ENCODE peak calls at places on chromosomes 6 and 20, in four cellular contexts. Y is WTC11, S is HepG2, I is K562. F is an unnamed sample.

GRCh38 chr6:151317995-151318365 is 73.4 kb downstream of the ZBTB2 start:
- DNase-seq in Y (no peak), S (peak), I (no peak), F (no peak)

GRCh38 chr6:38933426-38933825 is 115.2 kb upstream of the GLP1R start:
- DNase-seq in Y (no peak), S (peak), I (peak), F (peak)

GRCh38 chr6:33604941-33605854 is 15.9 kb upstream of the ITPR3 start:
- DNase-seq in Y (no peak), S (no peak), I (no peak), F (no peak)

GRCh38 chr6:32087574-32088486 is 21.3 kb downstream of the TNXB start:
- DNase-seq in Y (peak), S (peak), I (peak), F (peak)

GRCh38 chr20:6683346-6683977 is 84.0 kb upstream of the BMP2 start:
- DNase-seq in Y (no peak), S (no peak), I (no peak), F (no peak)

GRCh38 chr6:12653396-12653910 is 63.1 kb upstream of the PHACTR1 start:
- DNase-seq in Y (no peak), S (no peak), I (no peak), F (no peak)

GRCh38 chr6:111478749-111479148 is 4.3 kb downstream of the REV3L start:
- DNase-seq in Y (no peak), S (peak), I (peak), F (no peak)

GRCh38 chr6:30732237-30732943 is 10.1 kb downstream of the FLOT1 start:
- DNase-seq in Y (no peak), S (no peak), I (no peak), F (no peak)

DNA sequence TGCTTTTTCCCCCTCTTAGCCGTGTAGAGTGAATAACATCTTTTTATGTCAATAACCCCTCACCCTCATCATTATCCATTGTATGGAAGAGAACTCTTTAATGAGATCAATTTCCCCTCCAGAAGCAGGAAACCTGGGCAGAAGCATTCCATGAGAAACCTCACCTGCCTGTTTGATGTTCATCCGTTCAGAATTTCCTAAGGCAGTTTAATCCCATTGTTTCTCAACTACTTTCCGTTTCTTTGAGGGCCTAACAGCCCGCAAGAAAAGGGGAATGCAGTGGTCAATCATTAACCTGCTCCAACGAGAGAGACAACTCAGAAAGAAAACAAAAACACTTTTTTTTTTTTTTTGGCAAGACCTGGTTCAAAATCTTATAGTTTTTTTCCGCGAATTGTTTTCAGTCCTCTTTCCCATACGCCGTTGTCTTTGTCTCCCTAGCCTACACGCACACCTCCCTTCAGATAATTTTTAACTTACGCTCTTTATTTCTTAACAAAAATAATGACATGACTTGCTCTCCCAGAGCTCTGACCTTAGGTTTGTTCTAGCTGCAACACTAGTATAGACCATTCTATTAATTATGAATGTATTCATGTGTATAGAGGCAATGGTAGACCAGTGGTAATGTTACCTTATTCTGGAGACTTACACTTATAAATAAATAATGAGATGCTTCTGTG is 25.6 kb upstream of the ID4 start:
- DNase-seq in Y (no peak), S (peak), I (no peak), F (no peak)
- TF ChIP-seq ELF4 in Y (no peak), S (no peak), I (no peak), F (no peak)

GRCh38 chr6:170444056-170444505 is 109.0 kb downstream of the PSMB1 start:
- DNase-seq in Y (no peak), S (no peak), I (no peak), F (no peak)
- TF ChIP-seq ELF4 in Y (no peak), S (no peak), I (no peak), F (no peak)

GRCh38 chr20:36653456-36653855 is 7.5 kb upstream of the SLA2 start:
- DNase-seq in Y (no peak), S (no peak), I (no peak), F (no peak)
- TF ChIP-seq ELF4 in Y (no peak), S (no peak), I (no peak), F (no peak)

DNA sequence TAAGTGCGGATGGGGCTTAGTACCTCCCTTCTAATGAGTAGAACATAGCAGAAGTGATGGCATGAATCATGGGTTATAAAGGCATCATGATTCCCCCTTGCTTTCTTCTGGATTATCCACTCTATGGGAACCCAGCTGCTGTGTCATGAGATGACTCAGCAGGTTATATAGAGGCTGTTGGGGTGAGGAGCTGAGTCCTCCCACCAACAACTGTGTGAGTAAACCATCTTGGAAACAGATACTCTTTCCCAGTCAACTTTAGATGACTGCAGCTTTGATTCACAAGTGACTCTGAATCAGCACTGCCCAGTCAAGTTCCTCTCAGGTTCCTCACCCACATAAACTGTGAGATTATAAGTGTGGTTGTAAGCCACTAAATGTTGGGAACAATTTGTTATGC is 46.3 kb downstream of the FAM83B start:
- DNase-seq in Y (no peak), S (no peak), I (no peak), F (no peak)
- TF ChIP-seq ELF4 in Y (no peak), S (no peak), I (no peak), F (no peak)

F was measured in HEK293T.